ENCODE peak calls at places on chromosomes 6 and 20, in six cellular contexts. One of them, this sample, is unnamed.
A peak's percentile ranks its signal among the peaks of the same experiment; 100 is the strongest.

GRCh38 chr6:169587992-169588391 is 113.8 kb downstream of the WDR27 start:
- DNase-seq in CD8-positive, alpha-beta T cell: no peak
- DNase-seq in stimulated activated CD4-positive, alpha-beta T cell treated with anti-CD3 and anti-CD28 coated beads, Interleukin-2, amount 100 ng/mL, for 24 hours: no peak
- DNase-seq in left cardiac atrium: no peak
- DNase-seq in cardiac fibroblast: no peak
- DNase-seq in SW480: no peak
- DNase-seq in this sample: no peak

GRCh38 chr6:132961122-132961521 is 146.8 kb downstream of the RPS12 start:
- DNase-seq in SW480: no peak
- DNase-seq in cardiac fibroblast: peak; percentile 75
- DNase-seq in left cardiac atrium: no peak
- DNase-seq in stimulated activated CD4-positive, alpha-beta T cell treated with anti-CD3 and anti-CD28 coated beads, Interleukin-2, amount 100 ng/mL, for 24 hours: no peak
- DNase-seq in CD8-positive, alpha-beta T cell: no peak
- DNase-seq in this sample: no peak

GRCh38 chr20:35715611-35716010 is 16.4 kb downstream of the ROMO1 start:
- DNase-seq in left cardiac atrium: no peak
- DNase-seq in CD8-positive, alpha-beta T cell: no peak
- DNase-seq in stimulated activated CD4-positive, alpha-beta T cell treated with anti-CD3 and anti-CD28 coated beads, Interleukin-2, amount 100 ng/mL, for 24 hours: no peak
- DNase-seq in SW480: no peak
- DNase-seq in cardiac fibroblast: no peak
- DNase-seq in this sample: no peak

GRCh38 chr6:147624946-147625515 is 116.5 kb downstream of the SAMD5 start:
- DNase-seq in cardiac fibroblast: no peak
- DNase-seq in left cardiac atrium: no peak
- DNase-seq in CD8-positive, alpha-beta T cell: no peak
- DNase-seq in SW480: no peak
- DNase-seq in stimulated activated CD4-positive, alpha-beta T cell treated with anti-CD3 and anti-CD28 coated beads, Interleukin-2, amount 100 ng/mL, for 24 hours: no peak
- DNase-seq in this sample: no peak

GRCh38 chr6:13194852-13195251 is 133.5 kb downstream of the TBC1D7 start:
- DNase-seq in SW480: no peak
- DNase-seq in stimulated activated CD4-positive, alpha-beta T cell treated with anti-CD3 and anti-CD28 coated beads, Interleukin-2, amount 100 ng/mL, for 24 hours: no peak
- DNase-seq in left cardiac atrium: peak; percentile 53
- DNase-seq in CD8-positive, alpha-beta T cell: no peak
- DNase-seq in cardiac fibroblast: peak; percentile 81
- DNase-seq in this sample: peak; percentile 7

GRCh38 chr6:4355241-4355640 is 219.9 kb upstream of the ECI2 start:
- DNase-seq in left cardiac atrium: no peak
- DNase-seq in stimulated activated CD4-positive, alpha-beta T cell treated with anti-CD3 and anti-CD28 coated beads, Interleukin-2, amount 100 ng/mL, for 24 hours: no peak
- DNase-seq in SW480: no peak
- DNase-seq in CD8-positive, alpha-beta T cell: no peak
- DNase-seq in cardiac fibroblast: peak; percentile 95
- DNase-seq in this sample: no peak

GRCh38 chr20:7285918-7286556 is 518.6 kb downstream of the BMP2 start:
- DNase-seq in left cardiac atrium: peak; percentile 82
- DNase-seq in stimulated activated CD4-positive, alpha-beta T cell treated with anti-CD3 and anti-CD28 coated beads, Interleukin-2, amount 100 ng/mL, for 24 hours: peak; percentile 36
- DNase-seq in SW480: peak; percentile 75
- DNase-seq in CD8-positive, alpha-beta T cell: no peak
- DNase-seq in cardiac fibroblast: peak; percentile 95
- DNase-seq in this sample: no peak

GRCh38 chr20:4099905-4100675 is 84.7 kb upstream of the RNF24 start:
- DNase-seq in left cardiac atrium: no peak
- DNase-seq in CD8-positive, alpha-beta T cell: no peak
- DNase-seq in SW480: no peak
- DNase-seq in stimulated activated CD4-positive, alpha-beta T cell treated with anti-CD3 and anti-CD28 coated beads, Interleukin-2, amount 100 ng/mL, for 24 hours: no peak
- DNase-seq in cardiac fibroblast: peak; percentile 65
- DNase-seq in this sample: no peak

GRCh38 chr6:137823826-137824501 is 43.1 kb upstream of the TNFAIP3 start:
- DNase-seq in stimulated activated CD4-positive, alpha-beta T cell treated with anti-CD3 and anti-CD28 coated beads, Interleukin-2, amount 100 ng/mL, for 24 hours: peak; percentile 56
- DNase-seq in left cardiac atrium: peak; percentile 63
- DNase-seq in CD8-positive, alpha-beta T cell: peak; percentile 85
- DNase-seq in cardiac fibroblast: peak; percentile 81
- DNase-seq in SW480: no peak
- DNase-seq in this sample: peak; percentile 83

GRCh38 chr6:90144396-90144795 is 152.2 kb downstream of the BACH2 start:
- DNase-seq in SW480: no peak
- DNase-seq in CD8-positive, alpha-beta T cell: no peak
- DNase-seq in left cardiac atrium: no peak
- DNase-seq in stimulated activated CD4-positive, alpha-beta T cell treated with anti-CD3 and anti-CD28 coated beads, Interleukin-2, amount 100 ng/mL, for 24 hours: peak; percentile 67
- DNase-seq in cardiac fibroblast: no peak
- DNase-seq in this sample: no peak

GRCh38 chr6:113433506-113433991 is 423.6 kb upstream of the MARCKS start:
- DNase-seq in left cardiac atrium: peak; percentile 50
- DNase-seq in stimulated activated CD4-positive, alpha-beta T cell treated with anti-CD3 and anti-CD28 coated beads, Interleukin-2, amount 100 ng/mL, for 24 hours: no peak
- DNase-seq in SW480: no peak
- DNase-seq in CD8-positive, alpha-beta T cell: no peak
- DNase-seq in cardiac fibroblast: peak; percentile 87
- DNase-seq in this sample: no peak

GRCh38 chr6:143323729-143324465 is 126.6 kb downstream of the ADAT2 start:
- DNase-seq in stimulated activated CD4-positive, alpha-beta T cell treated with anti-CD3 and anti-CD28 coated beads, Interleukin-2, amount 100 ng/mL, for 24 hours: no peak
- DNase-seq in cardiac fibroblast: no peak
- DNase-seq in SW480: no peak
- DNase-seq in CD8-positive, alpha-beta T cell: no peak
- DNase-seq in left cardiac atrium: no peak
- DNase-seq in this sample: no peak

GRCh38 chr6:4647414-4648365 is 128.5 kb upstream of the CDYL start:
- DNase-seq in stimulated activated CD4-positive, alpha-beta T cell treated with anti-CD3 and anti-CD28 coated beads, Interleukin-2, amount 100 ng/mL, for 24 hours: peak; percentile 44
- DNase-seq in SW480: peak; percentile 58
- DNase-seq in cardiac fibroblast: peak; percentile 82
- DNase-seq in CD8-positive, alpha-beta T cell: peak; percentile 5
- DNase-seq in left cardiac atrium: peak; percentile 84
- DNase-seq in this sample: no peak

GRCh38 chr20:59825944-59826759 is 107.3 kb downstream of the SYCP2 start:
- DNase-seq in stimulated activated CD4-positive, alpha-beta T cell treated with anti-CD3 and anti-CD28 coated beads, Interleukin-2, amount 100 ng/mL, for 24 hours: no peak
- DNase-seq in CD8-positive, alpha-beta T cell: no peak
- DNase-seq in SW480: peak; percentile 93
- DNase-seq in left cardiac atrium: peak; percentile 37
- DNase-seq in cardiac fibroblast: no peak
- DNase-seq in this sample: no peak

GRCh38 chr6:149921361-149921760 is 1.6 kb downstream of the RAET1G start:
- DNase-seq in stimulated activated CD4-positive, alpha-beta T cell treated with anti-CD3 and anti-CD28 coated beads, Interleukin-2, amount 100 ng/mL, for 24 hours: no peak
- DNase-seq in CD8-positive, alpha-beta T cell: no peak
- DNase-seq in cardiac fibroblast: no peak
- DNase-seq in SW480: no peak
- DNase-seq in left cardiac atrium: no peak
- DNase-seq in this sample: no peak

GRCh38 chr6:138774370-138774769 is 801 bp downstream of the CCDC28A start:
- DNase-seq in cardiac fibroblast: no peak
- DNase-seq in SW480: no peak
- DNase-seq in CD8-positive, alpha-beta T cell: no peak
- DNase-seq in left cardiac atrium: no peak
- DNase-seq in stimulated activated CD4-positive, alpha-beta T cell treated with anti-CD3 and anti-CD28 coated beads, Interleukin-2, amount 100 ng/mL, for 24 hours: no peak
- DNase-seq in this sample: no peak

GRCh38 chr6:102562713-102563112 is 1169.2 kb downstream of the GRIK2 start:
- DNase-seq in cardiac fibroblast: no peak
- DNase-seq in stimulated activated CD4-positive, alpha-beta T cell treated with anti-CD3 and anti-CD28 coated beads, Interleukin-2, amount 100 ng/mL, for 24 hours: no peak
- DNase-seq in left cardiac atrium: no peak
- DNase-seq in SW480: no peak
- DNase-seq in CD8-positive, alpha-beta T cell: no peak
- DNase-seq in this sample: no peak

GRCh38 chr6:1111361-1111760 is 200.5 kb upstream of the FOXQ1 start:
- DNase-seq in CD8-positive, alpha-beta T cell: no peak
- DNase-seq in left cardiac atrium: no peak
- DNase-seq in SW480: peak; percentile 51
- DNase-seq in stimulated activated CD4-positive, alpha-beta T cell treated with anti-CD3 and anti-CD28 coated beads, Interleukin-2, amount 100 ng/mL, for 24 hours: no peak
- DNase-seq in cardiac fibroblast: no peak
- DNase-seq in this sample: no peak

GRCh38 chr20:4962257-4962855 is 39.0 kb downstream of the SLC23A2 start:
- DNase-seq in stimulated activated CD4-positive, alpha-beta T cell treated with anti-CD3 and anti-CD28 coated beads, Interleukin-2, amount 100 ng/mL, for 24 hours: peak; percentile 16
- DNase-seq in CD8-positive, alpha-beta T cell: peak; percentile 33
- DNase-seq in cardiac fibroblast: no peak
- DNase-seq in SW480: no peak
- DNase-seq in left cardiac atrium: no peak
- DNase-seq in this sample: peak; percentile 66

GRCh38 chr6:52361347-52361944 is 505 bp upstream of the PAQR8 start:
- DNase-seq in left cardiac atrium: peak; percentile 31
- DNase-seq in CD8-positive, alpha-beta T cell: peak; percentile 41
- DNase-seq in SW480: no peak
- DNase-seq in stimulated activated CD4-positive, alpha-beta T cell treated with anti-CD3 and anti-CD28 coated beads, Interleukin-2, amount 100 ng/mL, for 24 hours: peak; percentile 12
- DNase-seq in cardiac fibroblast: peak; percentile 39
- DNase-seq in this sample: peak; percentile 16

GRCh38 chr6:141955621-141956020 is 177.1 kb upstream of the GJE1 start:
- DNase-seq in left cardiac atrium: no peak
- DNase-seq in stimulated activated CD4-positive, alpha-beta T cell treated with anti-CD3 and anti-CD28 coated beads, Interleukin-2, amount 100 ng/mL, for 24 hours: no peak
- DNase-seq in SW480: no peak
- DNase-seq in CD8-positive, alpha-beta T cell: no peak
- DNase-seq in cardiac fibroblast: no peak
- DNase-seq in this sample: no peak

GRCh38 chr6:46011241-46012085 is 4.2 kb downstream of the CLIC5 start:
- DNase-seq in cardiac fibroblast: no peak
- DNase-seq in stimulated activated CD4-positive, alpha-beta T cell treated with anti-CD3 and anti-CD28 coated beads, Interleukin-2, amount 100 ng/mL, for 24 hours: peak; percentile 47
- DNase-seq in CD8-positive, alpha-beta T cell: peak; percentile 52
- DNase-seq in left cardiac atrium: peak; percentile 37
- DNase-seq in SW480: peak; percentile 90
- DNase-seq in this sample: peak; percentile 50

GRCh38 chr6:145339089-145339488 is 396.2 kb downstream of the EPM2A start:
- DNase-seq in stimulated activated CD4-positive, alpha-beta T cell treated with anti-CD3 and anti-CD28 coated beads, Interleukin-2, amount 100 ng/mL, for 24 hours: no peak
- DNase-seq in CD8-positive, alpha-beta T cell: no peak
- DNase-seq in SW480: no peak
- DNase-seq in cardiac fibroblast: no peak
- DNase-seq in left cardiac atrium: no peak
- DNase-seq in this sample: no peak

GRCh38 chr20:17109307-17109706 is 117.5 kb upstream of the PCSK2 start:
- DNase-seq in SW480: no peak
- DNase-seq in stimulated activated CD4-positive, alpha-beta T cell treated with anti-CD3 and anti-CD28 coated beads, Interleukin-2, amount 100 ng/mL, for 24 hours: no peak
- DNase-seq in left cardiac atrium: no peak
- DNase-seq in CD8-positive, alpha-beta T cell: no peak
- DNase-seq in cardiac fibroblast: no peak
- DNase-seq in this sample: no peak

GRCh38 chr6:136534268-136534667 is 16.0 kb downstream of the MAP7 start:
- DNase-seq in stimulated activated CD4-positive, alpha-beta T cell treated with anti-CD3 and anti-CD28 coated beads, Interleukin-2, amount 100 ng/mL, for 24 hours: no peak
- DNase-seq in left cardiac atrium: no peak
- DNase-seq in SW480: no peak
- DNase-seq in CD8-positive, alpha-beta T cell: no peak
- DNase-seq in cardiac fibroblast: no peak
- DNase-seq in this sample: no peak

GRCh38 chr6:10402648-10403311 is 12.1 kb downstream of the TFAP2A start:
- DNase-seq in SW480: no peak
- DNase-seq in CD8-positive, alpha-beta T cell: no peak
- DNase-seq in cardiac fibroblast: no peak
- DNase-seq in left cardiac atrium: no peak
- DNase-seq in stimulated activated CD4-positive, alpha-beta T cell treated with anti-CD3 and anti-CD28 coated beads, Interleukin-2, amount 100 ng/mL, for 24 hours: no peak
- DNase-seq in this sample: no peak

GRCh38 chr6:39076086-39076992 is 27.8 kb downstream of the GLP1R start:
- DNase-seq in stimulated activated CD4-positive, alpha-beta T cell treated with anti-CD3 and anti-CD28 coated beads, Interleukin-2, amount 100 ng/mL, for 24 hours: no peak
- DNase-seq in left cardiac atrium: no peak
- DNase-seq in CD8-positive, alpha-beta T cell: no peak
- DNase-seq in cardiac fibroblast: no peak
- DNase-seq in SW480: no peak
- DNase-seq in this sample: no peak

GRCh38 chr6:101878554-101879276 is 485.2 kb downstream of the GRIK2 start:
- DNase-seq in stimulated activated CD4-positive, alpha-beta T cell treated with anti-CD3 and anti-CD28 coated beads, Interleukin-2, amount 100 ng/mL, for 24 hours: no peak
- DNase-seq in cardiac fibroblast: peak; percentile 4
- DNase-seq in SW480: no peak
- DNase-seq in left cardiac atrium: no peak
- DNase-seq in CD8-positive, alpha-beta T cell: no peak
- DNase-seq in this sample: no peak

GRCh38 chr6:55293116-55293515 is 34.2 kb upstream of the GFRAL start:
- DNase-seq in left cardiac atrium: no peak
- DNase-seq in cardiac fibroblast: peak; percentile 45
- DNase-seq in stimulated activated CD4-positive, alpha-beta T cell treated with anti-CD3 and anti-CD28 coated beads, Interleukin-2, amount 100 ng/mL, for 24 hours: no peak
- DNase-seq in CD8-positive, alpha-beta T cell: no peak
- DNase-seq in SW480: no peak
- DNase-seq in this sample: no peak

GRCh38 chr6:125835221-125835744 is 44.5 kb downstream of the NCOA7 start:
- DNase-seq in cardiac fibroblast: peak; percentile 80
- DNase-seq in CD8-positive, alpha-beta T cell: no peak
- DNase-seq in stimulated activated CD4-positive, alpha-beta T cell treated with anti-CD3 and anti-CD28 coated beads, Interleukin-2, amount 100 ng/mL, for 24 hours: no peak
- DNase-seq in SW480: no peak
- DNase-seq in left cardiac atrium: peak; percentile 42
- DNase-seq in this sample: no peak

GRCh38 chr6:125950293-125950692 is 6.3 kb upstream of the HINT3 start:
- DNase-seq in SW480: no peak
- DNase-seq in left cardiac atrium: no peak
- DNase-seq in CD8-positive, alpha-beta T cell: no peak
- DNase-seq in cardiac fibroblast: peak; percentile 78
- DNase-seq in stimulated activated CD4-positive, alpha-beta T cell treated with anti-CD3 and anti-CD28 coated beads, Interleukin-2, amount 100 ng/mL, for 24 hours: peak; percentile 7
- DNase-seq in this sample: no peak

GRCh38 chr6:92024071-92024470 is 1395.3 kb downstream of the EPHA7 start:
- DNase-seq in stimulated activated CD4-positive, alpha-beta T cell treated with anti-CD3 and anti-CD28 coated beads, Interleukin-2, amount 100 ng/mL, for 24 hours: no peak
- DNase-seq in SW480: no peak
- DNase-seq in cardiac fibroblast: no peak
- DNase-seq in left cardiac atrium: no peak
- DNase-seq in CD8-positive, alpha-beta T cell: no peak
- DNase-seq in this sample: no peak

This sample was measured in T-helper 1 cell.